ENCODE peak calls at places on chromosomes 2 and 18, in nine cellular contexts. One of them, this sample, is unnamed.

GRCh38 chr2:25490220-25490619 is 148.5 kb upstream of the DNMT3A start:
- DNase-seq in foreskin melanocyte: no peak
- DNase-seq in AML-193: no peak
- DNase-seq in HEK293T: no peak
- DNase-seq in stimulated activated naive B cell treated with anti-CD40 and anti-IgM and Interleukin-4, amounts not matched to agents 10 μg/mL and 1 μg/mL and 100 μg/mL, for 72 hours: no peak
- DNase-seq in activated naive CD8-positive, alpha-beta T cell treated with anti-CD3 and anti-CD28 coated beads, Interleukin-2, amount 50 U/mL, for 24 hours: no peak
- DNase-seq in activated CD8-positive, alpha-beta T cell treated with anti-CD3 and anti-CD28 coated beads, Interleukin-2, amount 10 ng/mL, durations not matched to agents 7 days and 5 days: no peak
- DNase-seq in anterior cingulate cortex: no peak
- DNase-seq in omental fat pad: no peak
- DNase-seq in this sample: no peak

GRCh38 chr2:134146620-134147019 is 107.3 kb upstream of the MGAT5 start:
- DNase-seq in anterior cingulate cortex: no peak
- DNase-seq in omental fat pad: no peak
- DNase-seq in AML-193: no peak
- DNase-seq in stimulated activated naive B cell treated with anti-CD40 and anti-IgM and Interleukin-4, amounts not matched to agents 10 μg/mL and 1 μg/mL and 100 μg/mL, for 72 hours: no peak
- DNase-seq in activated naive CD8-positive, alpha-beta T cell treated with anti-CD3 and anti-CD28 coated beads, Interleukin-2, amount 50 U/mL, for 24 hours: no peak
- DNase-seq in HEK293T: no peak
- DNase-seq in activated CD8-positive, alpha-beta T cell treated with anti-CD3 and anti-CD28 coated beads, Interleukin-2, amount 10 ng/mL, durations not matched to agents 7 days and 5 days: no peak
- DNase-seq in foreskin melanocyte: peak; percentile 14
- DNase-seq in this sample: no peak

GRCh38 chr2:112121682-112122254 is 16.4 kb upstream of the FBLN7 start:
- DNase-seq in omental fat pad: no peak
- DNase-seq in AML-193: peak; percentile 83
- DNase-seq in anterior cingulate cortex: no peak
- DNase-seq in foreskin melanocyte: peak; percentile 37
- DNase-seq in activated CD8-positive, alpha-beta T cell treated with anti-CD3 and anti-CD28 coated beads, Interleukin-2, amount 10 ng/mL, durations not matched to agents 7 days and 5 days: peak; percentile 68
- DNase-seq in HEK293T: peak; percentile 21
- DNase-seq in activated naive CD8-positive, alpha-beta T cell treated with anti-CD3 and anti-CD28 coated beads, Interleukin-2, amount 50 U/mL, for 24 hours: peak; percentile 45
- DNase-seq in stimulated activated naive B cell treated with anti-CD40 and anti-IgM and Interleukin-4, amounts not matched to agents 10 μg/mL and 1 μg/mL and 100 μg/mL, for 72 hours: no peak
- DNase-seq in this sample: peak; percentile 69

GRCh38 chr18:79123948-79124347 is 54.8 kb downstream of the ATP9B start:
- DNase-seq in activated naive CD8-positive, alpha-beta T cell treated with anti-CD3 and anti-CD28 coated beads, Interleukin-2, amount 50 U/mL, for 24 hours: no peak
- DNase-seq in activated CD8-positive, alpha-beta T cell treated with anti-CD3 and anti-CD28 coated beads, Interleukin-2, amount 10 ng/mL, durations not matched to agents 7 days and 5 days: no peak
- DNase-seq in foreskin melanocyte: no peak
- DNase-seq in stimulated activated naive B cell treated with anti-CD40 and anti-IgM and Interleukin-4, amounts not matched to agents 10 μg/mL and 1 μg/mL and 100 μg/mL, for 72 hours: no peak
- DNase-seq in omental fat pad: no peak
- DNase-seq in anterior cingulate cortex: no peak
- DNase-seq in AML-193: no peak
- DNase-seq in HEK293T: no peak
- DNase-seq in this sample: peak; percentile 19

GRCh38 chr2:18339326-18339725 is 221.1 kb downstream of the RDH14 start:
- DNase-seq in activated CD8-positive, alpha-beta T cell treated with anti-CD3 and anti-CD28 coated beads, Interleukin-2, amount 10 ng/mL, durations not matched to agents 7 days and 5 days: no peak
- DNase-seq in foreskin melanocyte: no peak
- DNase-seq in HEK293T: no peak
- DNase-seq in anterior cingulate cortex: no peak
- DNase-seq in activated naive CD8-positive, alpha-beta T cell treated with anti-CD3 and anti-CD28 coated beads, Interleukin-2, amount 50 U/mL, for 24 hours: no peak
- DNase-seq in stimulated activated naive B cell treated with anti-CD40 and anti-IgM and Interleukin-4, amounts not matched to agents 10 μg/mL and 1 μg/mL and 100 μg/mL, for 72 hours: no peak
- DNase-seq in omental fat pad: no peak
- DNase-seq in AML-193: no peak
- DNase-seq in this sample: no peak

GRCh38 chr2:108637304-108637669 is 82.0 kb upstream of the RANBP2 start:
- DNase-seq in activated naive CD8-positive, alpha-beta T cell treated with anti-CD3 and anti-CD28 coated beads, Interleukin-2, amount 50 U/mL, for 24 hours: no peak
- DNase-seq in activated CD8-positive, alpha-beta T cell treated with anti-CD3 and anti-CD28 coated beads, Interleukin-2, amount 10 ng/mL, durations not matched to agents 7 days and 5 days: no peak
- DNase-seq in foreskin melanocyte: peak; percentile 88
- DNase-seq in anterior cingulate cortex: no peak
- DNase-seq in HEK293T: no peak
- DNase-seq in AML-193: no peak
- DNase-seq in omental fat pad: no peak
- DNase-seq in stimulated activated naive B cell treated with anti-CD40 and anti-IgM and Interleukin-4, amounts not matched to agents 10 μg/mL and 1 μg/mL and 100 μg/mL, for 72 hours: no peak
- DNase-seq in this sample: no peak

GRCh38 chr2:225083276-225083675 is 41.0 kb upstream of the DOCK10 start:
- DNase-seq in foreskin melanocyte: no peak
- DNase-seq in omental fat pad: no peak
- DNase-seq in AML-193: no peak
- DNase-seq in activated CD8-positive, alpha-beta T cell treated with anti-CD3 and anti-CD28 coated beads, Interleukin-2, amount 10 ng/mL, durations not matched to agents 7 days and 5 days: no peak
- DNase-seq in activated naive CD8-positive, alpha-beta T cell treated with anti-CD3 and anti-CD28 coated beads, Interleukin-2, amount 50 U/mL, for 24 hours: no peak
- DNase-seq in anterior cingulate cortex: no peak
- DNase-seq in HEK293T: no peak
- DNase-seq in stimulated activated naive B cell treated with anti-CD40 and anti-IgM and Interleukin-4, amounts not matched to agents 10 μg/mL and 1 μg/mL and 100 μg/mL, for 72 hours: no peak
- DNase-seq in this sample: peak; percentile 73

GRCh38 chr2:241900251-241901017 is 30.9 kb downstream of the RTP5 start:
- DNase-seq in activated naive CD8-positive, alpha-beta T cell treated with anti-CD3 and anti-CD28 coated beads, Interleukin-2, amount 50 U/mL, for 24 hours: no peak
- DNase-seq in HEK293T: no peak
- DNase-seq in activated CD8-positive, alpha-beta T cell treated with anti-CD3 and anti-CD28 coated beads, Interleukin-2, amount 10 ng/mL, durations not matched to agents 7 days and 5 days: no peak
- DNase-seq in omental fat pad: no peak
- DNase-seq in stimulated activated naive B cell treated with anti-CD40 and anti-IgM and Interleukin-4, amounts not matched to agents 10 μg/mL and 1 μg/mL and 100 μg/mL, for 72 hours: no peak
- DNase-seq in AML-193: no peak
- DNase-seq in anterior cingulate cortex: no peak
- DNase-seq in foreskin melanocyte: no peak
- DNase-seq in this sample: no peak

GRCh38 chr2:231615058-231615671 is 22.5 kb downstream of the TEX44 start:
- DNase-seq in omental fat pad: no peak
- DNase-seq in HEK293T: no peak
- DNase-seq in foreskin melanocyte: no peak
- DNase-seq in activated CD8-positive, alpha-beta T cell treated with anti-CD3 and anti-CD28 coated beads, Interleukin-2, amount 10 ng/mL, durations not matched to agents 7 days and 5 days: no peak
- DNase-seq in AML-193: no peak
- DNase-seq in anterior cingulate cortex: no peak
- DNase-seq in activated naive CD8-positive, alpha-beta T cell treated with anti-CD3 and anti-CD28 coated beads, Interleukin-2, amount 50 U/mL, for 24 hours: peak; percentile 41
- DNase-seq in stimulated activated naive B cell treated with anti-CD40 and anti-IgM and Interleukin-4, amounts not matched to agents 10 μg/mL and 1 μg/mL and 100 μg/mL, for 72 hours: no peak
- DNase-seq in this sample: no peak

GRCh38 chr2:217995741-217996141 is 7.1 kb downstream of the TNS1 start:
- DNase-seq in omental fat pad: no peak
- DNase-seq in activated CD8-positive, alpha-beta T cell treated with anti-CD3 and anti-CD28 coated beads, Interleukin-2, amount 10 ng/mL, durations not matched to agents 7 days and 5 days: no peak
- DNase-seq in AML-193: no peak
- DNase-seq in stimulated activated naive B cell treated with anti-CD40 and anti-IgM and Interleukin-4, amounts not matched to agents 10 μg/mL and 1 μg/mL and 100 μg/mL, for 72 hours: no peak
- DNase-seq in HEK293T: no peak
- DNase-seq in anterior cingulate cortex: no peak
- DNase-seq in foreskin melanocyte: no peak
- DNase-seq in activated naive CD8-positive, alpha-beta T cell treated with anti-CD3 and anti-CD28 coated beads, Interleukin-2, amount 50 U/mL, for 24 hours: no peak
- DNase-seq in this sample: no peak

GRCh38 chr2:177239934-177240600 is 24.5 kb downstream of the NFE2L2 start:
- DNase-seq in HEK293T: no peak
- DNase-seq in activated naive CD8-positive, alpha-beta T cell treated with anti-CD3 and anti-CD28 coated beads, Interleukin-2, amount 50 U/mL, for 24 hours: no peak
- DNase-seq in omental fat pad: no peak
- DNase-seq in foreskin melanocyte: peak; percentile 100
- DNase-seq in activated CD8-positive, alpha-beta T cell treated with anti-CD3 and anti-CD28 coated beads, Interleukin-2, amount 10 ng/mL, durations not matched to agents 7 days and 5 days: peak; percentile 64
- DNase-seq in stimulated activated naive B cell treated with anti-CD40 and anti-IgM and Interleukin-4, amounts not matched to agents 10 μg/mL and 1 μg/mL and 100 μg/mL, for 72 hours: peak; percentile 33
- DNase-seq in anterior cingulate cortex: peak; percentile 9
- DNase-seq in AML-193: peak; percentile 94
- DNase-seq in this sample: peak; percentile 54

GRCh38 chr2:198873771-198874501 is 583.8 kb downstream of the SATB2 start:
- DNase-seq in omental fat pad: no peak
- DNase-seq in activated CD8-positive, alpha-beta T cell treated with anti-CD3 and anti-CD28 coated beads, Interleukin-2, amount 10 ng/mL, durations not matched to agents 7 days and 5 days: no peak
- DNase-seq in activated naive CD8-positive, alpha-beta T cell treated with anti-CD3 and anti-CD28 coated beads, Interleukin-2, amount 50 U/mL, for 24 hours: no peak
- DNase-seq in HEK293T: no peak
- DNase-seq in AML-193: no peak
- DNase-seq in anterior cingulate cortex: no peak
- DNase-seq in stimulated activated naive B cell treated with anti-CD40 and anti-IgM and Interleukin-4, amounts not matched to agents 10 μg/mL and 1 μg/mL and 100 μg/mL, for 72 hours: no peak
- DNase-seq in foreskin melanocyte: no peak
- DNase-seq in this sample: peak; percentile 23

GRCh38 chr18:8260319-8260718 is 348.9 kb upstream of the RAB12 start:
- DNase-seq in omental fat pad: no peak
- DNase-seq in HEK293T: no peak
- DNase-seq in AML-193: no peak
- DNase-seq in stimulated activated naive B cell treated with anti-CD40 and anti-IgM and Interleukin-4, amounts not matched to agents 10 μg/mL and 1 μg/mL and 100 μg/mL, for 72 hours: no peak
- DNase-seq in foreskin melanocyte: no peak
- DNase-seq in anterior cingulate cortex: no peak
- DNase-seq in activated naive CD8-positive, alpha-beta T cell treated with anti-CD3 and anti-CD28 coated beads, Interleukin-2, amount 50 U/mL, for 24 hours: no peak
- DNase-seq in activated CD8-positive, alpha-beta T cell treated with anti-CD3 and anti-CD28 coated beads, Interleukin-2, amount 10 ng/mL, durations not matched to agents 7 days and 5 days: no peak
- DNase-seq in this sample: peak; percentile 68

GRCh38 chr2:33062665-33063249 is 116.0 kb downstream of the LTBP1 start:
- DNase-seq in HEK293T: no peak
- DNase-seq in AML-193: no peak
- DNase-seq in anterior cingulate cortex: no peak
- DNase-seq in stimulated activated naive B cell treated with anti-CD40 and anti-IgM and Interleukin-4, amounts not matched to agents 10 μg/mL and 1 μg/mL and 100 μg/mL, for 72 hours: no peak
- DNase-seq in activated CD8-positive, alpha-beta T cell treated with anti-CD3 and anti-CD28 coated beads, Interleukin-2, amount 10 ng/mL, durations not matched to agents 7 days and 5 days: no peak
- DNase-seq in foreskin melanocyte: no peak
- DNase-seq in omental fat pad: no peak
- DNase-seq in activated naive CD8-positive, alpha-beta T cell treated with anti-CD3 and anti-CD28 coated beads, Interleukin-2, amount 50 U/mL, for 24 hours: no peak
- DNase-seq in this sample: no peak

GRCh38 chr2:133247613-133248012 is 320.6 kb downstream of the NCKAP5 start:
- DNase-seq in activated CD8-positive, alpha-beta T cell treated with anti-CD3 and anti-CD28 coated beads, Interleukin-2, amount 10 ng/mL, durations not matched to agents 7 days and 5 days: no peak
- DNase-seq in stimulated activated naive B cell treated with anti-CD40 and anti-IgM and Interleukin-4, amounts not matched to agents 10 μg/mL and 1 μg/mL and 100 μg/mL, for 72 hours: peak; percentile 13
- DNase-seq in activated naive CD8-positive, alpha-beta T cell treated with anti-CD3 and anti-CD28 coated beads, Interleukin-2, amount 50 U/mL, for 24 hours: no peak
- DNase-seq in anterior cingulate cortex: no peak
- DNase-seq in AML-193: peak; percentile 27
- DNase-seq in omental fat pad: no peak
- DNase-seq in foreskin melanocyte: peak; percentile 91
- DNase-seq in HEK293T: no peak
- DNase-seq in this sample: no peak

GRCh38 chr2:199431748-199432213 is 26.0 kb downstream of the SATB2 start:
- DNase-seq in foreskin melanocyte: peak; percentile 18
- DNase-seq in activated CD8-positive, alpha-beta T cell treated with anti-CD3 and anti-CD28 coated beads, Interleukin-2, amount 10 ng/mL, durations not matched to agents 7 days and 5 days: no peak
- DNase-seq in anterior cingulate cortex: no peak
- DNase-seq in stimulated activated naive B cell treated with anti-CD40 and anti-IgM and Interleukin-4, amounts not matched to agents 10 μg/mL and 1 μg/mL and 100 μg/mL, for 72 hours: no peak
- DNase-seq in activated naive CD8-positive, alpha-beta T cell treated with anti-CD3 and anti-CD28 coated beads, Interleukin-2, amount 50 U/mL, for 24 hours: no peak
- DNase-seq in AML-193: no peak
- DNase-seq in omental fat pad: no peak
- DNase-seq in HEK293T: no peak
- DNase-seq in this sample: peak; percentile 29

GRCh38 chr2:129923265-129924141 is 56.0 kb upstream of the RAB6C start:
- DNase-seq in omental fat pad: no peak
- DNase-seq in activated CD8-positive, alpha-beta T cell treated with anti-CD3 and anti-CD28 coated beads, Interleukin-2, amount 10 ng/mL, durations not matched to agents 7 days and 5 days: peak; percentile 23
- DNase-seq in activated naive CD8-positive, alpha-beta T cell treated with anti-CD3 and anti-CD28 coated beads, Interleukin-2, amount 50 U/mL, for 24 hours: peak; percentile 28
- DNase-seq in AML-193: no peak
- DNase-seq in stimulated activated naive B cell treated with anti-CD40 and anti-IgM and Interleukin-4, amounts not matched to agents 10 μg/mL and 1 μg/mL and 100 μg/mL, for 72 hours: no peak
- DNase-seq in HEK293T: peak; percentile 57
- DNase-seq in foreskin melanocyte: peak; percentile 23
- DNase-seq in anterior cingulate cortex: no peak
- DNase-seq in this sample: peak; percentile 68

GRCh38 chr18:11283531-11284071 is 134.2 kb upstream of the PIEZO2 start:
- DNase-seq in anterior cingulate cortex: no peak
- DNase-seq in activated CD8-positive, alpha-beta T cell treated with anti-CD3 and anti-CD28 coated beads, Interleukin-2, amount 10 ng/mL, durations not matched to agents 7 days and 5 days: no peak
- DNase-seq in AML-193: no peak
- DNase-seq in omental fat pad: no peak
- DNase-seq in foreskin melanocyte: no peak
- DNase-seq in HEK293T: no peak
- DNase-seq in activated naive CD8-positive, alpha-beta T cell treated with anti-CD3 and anti-CD28 coated beads, Interleukin-2, amount 50 U/mL, for 24 hours: no peak
- DNase-seq in stimulated activated naive B cell treated with anti-CD40 and anti-IgM and Interleukin-4, amounts not matched to agents 10 μg/mL and 1 μg/mL and 100 μg/mL, for 72 hours: no peak
- DNase-seq in this sample: no peak

GRCh38 chr18:63237486-63237885 is 82.1 kb downstream of the BCL2 start:
- DNase-seq in activated CD8-positive, alpha-beta T cell treated with anti-CD3 and anti-CD28 coated beads, Interleukin-2, amount 10 ng/mL, durations not matched to agents 7 days and 5 days: no peak
- DNase-seq in foreskin melanocyte: no peak
- DNase-seq in stimulated activated naive B cell treated with anti-CD40 and anti-IgM and Interleukin-4, amounts not matched to agents 10 μg/mL and 1 μg/mL and 100 μg/mL, for 72 hours: no peak
- DNase-seq in activated naive CD8-positive, alpha-beta T cell treated with anti-CD3 and anti-CD28 coated beads, Interleukin-2, amount 50 U/mL, for 24 hours: no peak
- DNase-seq in AML-193: no peak
- DNase-seq in omental fat pad: no peak
- DNase-seq in HEK293T: no peak
- DNase-seq in anterior cingulate cortex: no peak
- DNase-seq in this sample: peak; percentile 12

GRCh38 chr2:166803314-166803986 is 84.8 kb upstream of the XIRP2 start:
- DNase-seq in anterior cingulate cortex: no peak
- DNase-seq in AML-193: no peak
- DNase-seq in foreskin melanocyte: no peak
- DNase-seq in HEK293T: no peak
- DNase-seq in omental fat pad: no peak
- DNase-seq in stimulated activated naive B cell treated with anti-CD40 and anti-IgM and Interleukin-4, amounts not matched to agents 10 μg/mL and 1 μg/mL and 100 μg/mL, for 72 hours: no peak
- DNase-seq in activated naive CD8-positive, alpha-beta T cell treated with anti-CD3 and anti-CD28 coated beads, Interleukin-2, amount 50 U/mL, for 24 hours: no peak
- DNase-seq in activated CD8-positive, alpha-beta T cell treated with anti-CD3 and anti-CD28 coated beads, Interleukin-2, amount 10 ng/mL, durations not matched to agents 7 days and 5 days: no peak
- DNase-seq in this sample: no peak

GRCh38 chr2:232668805-232669444 is 28.2 kb upstream of the GIGYF2 start:
- DNase-seq in AML-193: no peak
- DNase-seq in anterior cingulate cortex: no peak
- DNase-seq in stimulated activated naive B cell treated with anti-CD40 and anti-IgM and Interleukin-4, amounts not matched to agents 10 μg/mL and 1 μg/mL and 100 μg/mL, for 72 hours: no peak
- DNase-seq in activated naive CD8-positive, alpha-beta T cell treated with anti-CD3 and anti-CD28 coated beads, Interleukin-2, amount 50 U/mL, for 24 hours: no peak
- DNase-seq in omental fat pad: no peak
- DNase-seq in activated CD8-positive, alpha-beta T cell treated with anti-CD3 and anti-CD28 coated beads, Interleukin-2, amount 10 ng/mL, durations not matched to agents 7 days and 5 days: no peak
- DNase-seq in HEK293T: peak; percentile 28
- DNase-seq in foreskin melanocyte: no peak
- DNase-seq in this sample: peak; percentile 24

GRCh38 chr2:152509772-152510491 is 175.0 kb downstream of the FMNL2 start:
- DNase-seq in anterior cingulate cortex: no peak
- DNase-seq in activated CD8-positive, alpha-beta T cell treated with anti-CD3 and anti-CD28 coated beads, Interleukin-2, amount 10 ng/mL, durations not matched to agents 7 days and 5 days: no peak
- DNase-seq in activated naive CD8-positive, alpha-beta T cell treated with anti-CD3 and anti-CD28 coated beads, Interleukin-2, amount 50 U/mL, for 24 hours: no peak
- DNase-seq in AML-193: no peak
- DNase-seq in stimulated activated naive B cell treated with anti-CD40 and anti-IgM and Interleukin-4, amounts not matched to agents 10 μg/mL and 1 μg/mL and 100 μg/mL, for 72 hours: no peak
- DNase-seq in HEK293T: no peak
- DNase-seq in foreskin melanocyte: no peak
- DNase-seq in omental fat pad: no peak
- DNase-seq in this sample: no peak

GRCh38 chr2:162579169-162579568 is 235.2 kb downstream of the GCA start:
- DNase-seq in activated CD8-positive, alpha-beta T cell treated with anti-CD3 and anti-CD28 coated beads, Interleukin-2, amount 10 ng/mL, durations not matched to agents 7 days and 5 days: no peak
- DNase-seq in activated naive CD8-positive, alpha-beta T cell treated with anti-CD3 and anti-CD28 coated beads, Interleukin-2, amount 50 U/mL, for 24 hours: no peak
- DNase-seq in HEK293T: no peak
- DNase-seq in anterior cingulate cortex: no peak
- DNase-seq in omental fat pad: no peak
- DNase-seq in foreskin melanocyte: no peak
- DNase-seq in AML-193: no peak
- DNase-seq in stimulated activated naive B cell treated with anti-CD40 and anti-IgM and Interleukin-4, amounts not matched to agents 10 μg/mL and 1 μg/mL and 100 μg/mL, for 72 hours: no peak
- DNase-seq in this sample: no peak

GRCh38 chr2:188600536-188601210 is 309.0 kb downstream of the GULP1 start:
- DNase-seq in activated CD8-positive, alpha-beta T cell treated with anti-CD3 and anti-CD28 coated beads, Interleukin-2, amount 10 ng/mL, durations not matched to agents 7 days and 5 days: no peak
- DNase-seq in anterior cingulate cortex: no peak
- DNase-seq in activated naive CD8-positive, alpha-beta T cell treated with anti-CD3 and anti-CD28 coated beads, Interleukin-2, amount 50 U/mL, for 24 hours: no peak
- DNase-seq in omental fat pad: no peak
- DNase-seq in foreskin melanocyte: no peak
- DNase-seq in HEK293T: no peak
- DNase-seq in AML-193: no peak
- DNase-seq in stimulated activated naive B cell treated with anti-CD40 and anti-IgM and Interleukin-4, amounts not matched to agents 10 μg/mL and 1 μg/mL and 100 μg/mL, for 72 hours: no peak
- DNase-seq in this sample: no peak

GRCh38 chr2:127929449-127929848 is 43.7 kb upstream of the AMMECR1L start:
- DNase-seq in AML-193: no peak
- DNase-seq in stimulated activated naive B cell treated with anti-CD40 and anti-IgM and Interleukin-4, amounts not matched to agents 10 μg/mL and 1 μg/mL and 100 μg/mL, for 72 hours: no peak
- DNase-seq in omental fat pad: no peak
- DNase-seq in activated CD8-positive, alpha-beta T cell treated with anti-CD3 and anti-CD28 coated beads, Interleukin-2, amount 10 ng/mL, durations not matched to agents 7 days and 5 days: no peak
- DNase-seq in anterior cingulate cortex: no peak
- DNase-seq in activated naive CD8-positive, alpha-beta T cell treated with anti-CD3 and anti-CD28 coated beads, Interleukin-2, amount 50 U/mL, for 24 hours: no peak
- DNase-seq in foreskin melanocyte: no peak
- DNase-seq in HEK293T: no peak
- DNase-seq in this sample: no peak

GRCh38 chr18:8695932-8696510 is 9.3 kb upstream of the MTCL1 start:
- DNase-seq in anterior cingulate cortex: no peak
- DNase-seq in HEK293T: no peak
- DNase-seq in activated naive CD8-positive, alpha-beta T cell treated with anti-CD3 and anti-CD28 coated beads, Interleukin-2, amount 50 U/mL, for 24 hours: no peak
- DNase-seq in foreskin melanocyte: no peak
- DNase-seq in activated CD8-positive, alpha-beta T cell treated with anti-CD3 and anti-CD28 coated beads, Interleukin-2, amount 10 ng/mL, durations not matched to agents 7 days and 5 days: no peak
- DNase-seq in stimulated activated naive B cell treated with anti-CD40 and anti-IgM and Interleukin-4, amounts not matched to agents 10 μg/mL and 1 μg/mL and 100 μg/mL, for 72 hours: peak; percentile 28
- DNase-seq in omental fat pad: no peak
- DNase-seq in AML-193: no peak
- DNase-seq in this sample: no peak

GRCh38 chr2:28406276-28407096 is 13.8 kb downstream of the FOSL2 start:
- DNase-seq in anterior cingulate cortex: no peak
- DNase-seq in AML-193: no peak
- DNase-seq in stimulated activated naive B cell treated with anti-CD40 and anti-IgM and Interleukin-4, amounts not matched to agents 10 μg/mL and 1 μg/mL and 100 μg/mL, for 72 hours: no peak
- DNase-seq in activated naive CD8-positive, alpha-beta T cell treated with anti-CD3 and anti-CD28 coated beads, Interleukin-2, amount 50 U/mL, for 24 hours: peak; percentile 75
- DNase-seq in foreskin melanocyte: no peak
- DNase-seq in activated CD8-positive, alpha-beta T cell treated with anti-CD3 and anti-CD28 coated beads, Interleukin-2, amount 10 ng/mL, durations not matched to agents 7 days and 5 days: peak; percentile 82
- DNase-seq in HEK293T: no peak
- DNase-seq in omental fat pad: no peak
- DNase-seq in this sample: no peak